ENCODE peak calls at places on chromosomes 6 and 20, in nine cellular contexts. Y is GM12878, H is left lung, K is lung, L is adrenal gland, N is fibroblast of lung, U is brain microvascular endothelial cell, W is heart right ventricle, V is transverse colon. X is an unnamed sample.

GRCh38 chr20:25044660-25045342 is 13.1 kb downstream of the ACSS1 start:
- DNase-seq in Y (no peak), H (peak; percentile 19), K (no peak), L (no peak), N (no peak), U (no peak), W (no peak), V (no peak), X (no peak)

GRCh38 chr6:139014945-139015344 is 13.6 kb upstream of the ABRACL start:
- DNase-seq in Y (no peak), H (no peak), K (no peak), L (no peak), N (no peak), U (no peak), W (no peak), V (no peak), X (no peak)

GRCh38 chr20:58851221-58851968 is 693 bp upstream of the GNAS-AS1 start:
- DNase-seq in Y (no peak), H (no peak), K (no peak), L (no peak), N (no peak), U (no peak), W (no peak), V (no peak), X (no peak)

GRCh38 chr6:169368200-169368599 is 114.6 kb upstream of the THBS2 start:
- DNase-seq in Y (no peak), H (no peak), K (no peak), L (no peak), N (no peak), U (no peak), W (no peak), V (no peak), X (no peak)

GRCh38 chr20:62576815-62577214 is 65.5 kb upstream of the SLCO4A1 start:
- DNase-seq in Y (no peak), H (no peak), K (no peak), L (no peak), N (peak; percentile 10), U (peak; percentile 9), W (no peak), V (no peak), X (no peak)

GRCh38 chr6:26330835-26331808 is 33.9 kb upstream of the BTN3A2 start:
- DNase-seq in Y (no peak), H (no peak), K (no peak), L (no peak), N (no peak), U (peak; percentile 74), W (no peak), V (no peak), X (no peak)

GRCh38 chr6:74343804-74344203 is 647.8 kb downstream of the CD109 start:
- DNase-seq in Y (no peak), H (no peak), K (no peak), L (no peak), N (no peak), U (no peak), W (no peak), V (no peak), X (no peak)

GRCh38 chr6:154448448-154449096 is 61.9 kb downstream of the CNKSR3 start:
- DNase-seq in Y (no peak), H (no peak), K (no peak), L (no peak), N (peak; percentile 86), U (peak; percentile 86), W (no peak), V (peak; percentile 30), X (no peak)

GRCh38 chr6:170286246-170286933 is 4.5 kb downstream of the DLL1 start:
- DNase-seq in Y (no peak), H (no peak), K (no peak), L (no peak), N (no peak), U (no peak), W (peak; percentile 73), V (peak; percentile 51), X (no peak)

GRCh38 chr20:45685896-45686295 is 15.9 kb upstream of the WFDC11 start:
- DNase-seq in Y (no peak), H (no peak), K (no peak), L (no peak), N (no peak), U (peak; percentile 3), W (no peak), V (no peak), X (no peak)

GRCh38 chr6:115838763-115839401 is 221.8 kb downstream of the FRK start:
- DNase-seq in Y (no peak), H (no peak), K (no peak), L (peak; percentile 23), N (peak; percentile 21), U (peak; percentile 20), W (no peak), V (peak; percentile 14), X (no peak)

DNA sequence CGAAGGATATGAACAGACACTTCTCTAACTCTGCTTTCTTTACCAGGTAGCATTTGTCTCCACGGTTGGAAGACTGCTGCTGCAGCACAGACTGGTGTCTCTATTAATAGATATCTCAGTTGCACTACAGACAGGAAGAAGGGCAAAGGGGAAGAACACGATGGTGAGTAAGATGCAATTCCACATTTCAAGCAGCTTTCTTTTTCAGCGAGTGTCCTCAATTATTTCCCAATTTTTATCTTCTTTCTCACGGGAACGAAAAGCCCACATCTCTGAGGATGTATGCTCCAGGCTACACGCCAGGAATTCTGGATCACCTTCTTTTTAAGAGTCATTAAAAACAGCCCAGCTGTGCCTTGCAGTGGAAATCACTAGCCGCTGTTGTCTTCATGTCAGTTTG is 311.6 kb upstream of the ECI2 start:
- DNase-seq in Y (no peak), H (no peak), K (no peak), L (no peak), N (peak; percentile 93), U (peak; percentile 82), W (no peak), V (no peak), X (no peak)
- H3K4me3 ChIP-seq in Y (no peak overlapping the region), H (no peak overlapping the region), K (no peak overlapping the region), L (no peak overlapping the region), N (no peak overlapping the region), U (no peak overlapping the region), W (peak overlapping the region; percentile 23), V (no peak overlapping the region), X (no peak overlapping the region)

GRCh38 chr20:3239867-3240775 is 1.1 kb upstream of the SLC4A11 start:
- DNase-seq in Y (no peak), H (no peak), K (no peak), L (no peak), N (peak; percentile 26), U (no peak), W (no peak), V (no peak), X (no peak)
- H3K27me3 ChIP-seq in Y (peaks cover 19% of the 10 kb centered on the region), H (peaks cover 100% of the 10 kb centered on the region), K (no peaks in the 10 kb centered on the region), L (no peaks in the 10 kb centered on the region), N (peaks cover 15% of the 10 kb centered on the region), U (peaks cover 18% of the 10 kb centered on the region), W (peaks cover 72% of the 10 kb centered on the region), V (peaks cover 93% of the 10 kb centered on the region), X (peaks cover 5% of the 10 kb centered on the region)

GRCh38 chr6:152313542-152314482 is 323.4 kb downstream of the SYNE1 start:
- DNase-seq in Y (no peak), H (no peak), K (no peak), L (no peak), N (peak; percentile 25), U (peak; percentile 79), W (no peak), V (no peak), X (no peak)
- TF ChIP-seq CTCF in Y (no peak), H (no peak), K (no peak), L (no peak), N (no peak), U (no peak), W (no peak), V (no peak), X (no peak)

DNA sequence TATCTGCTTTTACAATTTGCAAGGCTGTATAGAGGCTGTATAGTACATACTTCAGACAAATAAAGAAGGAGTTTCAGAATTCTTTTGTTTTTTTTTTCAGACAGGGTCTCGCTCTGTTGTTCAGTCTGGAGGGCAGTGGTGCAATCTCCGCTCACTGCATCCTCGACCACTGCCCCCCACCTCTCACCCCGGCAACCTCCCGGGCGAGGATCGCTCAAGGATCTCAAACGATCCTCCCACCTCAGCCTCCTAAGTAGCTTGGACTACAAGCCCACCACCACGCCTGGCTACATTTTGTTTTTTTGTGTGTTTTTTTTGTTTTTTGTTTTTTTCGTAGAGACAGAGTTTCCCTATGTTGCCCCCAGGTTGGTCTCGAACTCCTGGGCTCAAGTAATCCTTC is 1.8 kb downstream of the FASTKD5 start:
- DNase-seq in Y (no peak), H (no peak), K (no peak), L (no peak), N (no peak), U (no peak), W (no peak), V (no peak), X (no peak)
- H3K4me3 ChIP-seq in Y (peak overlapping the region; percentile 41), H (no peak overlapping the region), K (no peak overlapping the region), L (peak overlapping the region; percentile 92), N (peak overlapping the region; percentile 93), U (no peak overlapping the region), W (peak overlapping the region; percentile 95), V (no peak overlapping the region), X (no peak overlapping the region)

GRCh38 chr6:28212510-28213212 is 12.4 kb upstream of the ZSCAN9 start:
- DNase-seq in Y (peak; percentile 77), H (peak; percentile 58), K (peak; percentile 69), L (peak; percentile 43), N (peak; percentile 90), U (peak; percentile 85), W (no peak), V (peak; percentile 50), X (no peak)
- H3K27me3 ChIP-seq in Y (peaks cover 3% of the 10 kb centered on the region), H (peaks cover 88% of the 10 kb centered on the region), K (peaks cover 12% of the 10 kb centered on the region), L (peaks cover 60% of the 10 kb centered on the region), N (peaks cover 18% of the 10 kb centered on the region), U (peaks cover 5% of the 10 kb centered on the region), W (peaks cover 92% of the 10 kb centered on the region), V (peaks cover 77% of the 10 kb centered on the region), X (peaks cover 52% of the 10 kb centered on the region)

GRCh38 chr6:44086931-44087574 is 40.2 kb downstream of the MRPL14 start:
- DNase-seq in Y (no peak), H (no peak), K (peak; percentile 64), L (peak; percentile 96), N (peak; percentile 31), U (no peak), W (peak; percentile 67), V (no peak), X (no peak)
- TF ChIP-seq CTCF in Y (no peak), H (no peak), K (no peak), L (no peak), N (no peak), U (no peak), W (no peak), V (no peak), X (no peak)

GRCh38 chr6:10425177-10425972 is 10.5 kb upstream of the TFAP2A start:
- DNase-seq in Y (no peak), H (no peak), K (no peak), L (no peak), N (no peak), U (no peak), W (no peak), V (no peak), X (no peak)
- H3K4me3 ChIP-seq in Y (peak overlapping the region; percentile 64), H (peak overlapping the region; percentile 30), K (no peak overlapping the region), L (peak overlapping the region; percentile 58), N (peak overlapping the region; percentile 51), U (peak overlapping the region; percentile 62), W (peak overlapping the region; percentile 58), V (no peak overlapping the region), X (no peak overlapping the region)

X was measured in CD8-positive, alpha-beta T cell.